ENCODE peak calls at places on chromosomes 6 and 20, in eight cellular contexts. C is HepG2, U is HCT116, L is NT2/D1, A is GM23248, J is MM.1S, W is trophoblast cell, X is IMR-90. N is an unnamed sample.

GRCh38 chr6:122620902-122621301 is 10.7 kb downstream of the PKIB start:
- DNase-seq in X (peak), L (no peak), J (no peak), U (peak), W (no peak), C (peak), A (peak), N (peak)

GRCh38 chr20:18831830-18832229 is 18.2 kb downstream of the SCP2D1 start:
- DNase-seq in W (no peak), X (peak), U (no peak), C (no peak), J (no peak), A (peak), L (no peak), N (peak)

GRCh38 chr6:24910331-24910849 is 25.4 kb downstream of the RIPOR2 start:
- DNase-seq in L (no peak), A (peak), X (no peak), C (no peak), W (no peak), J (no peak), U (no peak), N (peak)

GRCh38 chr6:44269921-44270525 is at the start of gene TMEM151B:
- DNase-seq in X (no peak), J (no peak), C (no peak), A (no peak), W (no peak), U (no peak), L (no peak), N (no peak)

GRCh38 chr6:6885521-6886088 is 222.2 kb upstream of the RREB1 start:
- DNase-seq in L (no peak), W (peak), C (no peak), J (no peak), A (no peak), X (no peak), U (no peak), N (no peak)

GRCh38 chr6:41002168-41002567 is 36.9 kb downstream of the UNC5CL start:
- DNase-seq in C (no peak), W (no peak), U (no peak), X (no peak), L (no peak), J (no peak), A (no peak), N (no peak)

GRCh38 chr6:17107768-17108325 is 6.0 kb downstream of the STMND1 start:
- DNase-seq in U (no peak), L (no peak), W (no peak), J (no peak), A (peak), X (no peak), C (no peak), N (no peak)

GRCh38 chr20:57258055-57258454 is 8.4 kb downstream of the BMP7 start:
- DNase-seq in A (no peak), X (no peak), C (no peak), J (no peak), L (no peak), U (no peak), W (no peak), N (no peak)

GRCh38 chr6:16514249-16514648 is 247.0 kb downstream of the ATXN1 start:
- DNase-seq in X (peak), A (peak), J (no peak), W (peak), U (no peak), L (no peak), C (peak), N (peak)

GRCh38 chr6:32627249-32627648 is 10.0 kb upstream of the HLA-DQA1 start:
- DNase-seq in W (no peak), U (no peak), L (no peak), J (no peak), A (no peak), X (no peak), C (no peak), N (no peak)

GRCh38 chr6:166629628-166630027 is 2.6 kb upstream of the RPS6KA2 start:
- DNase-seq in U (no peak), L (no peak), A (peak), C (no peak), J (no peak), W (no peak), X (peak), N (peak)

GRCh38 chr6:139133272-139133671 is 1.6 kb upstream of the HECA start:
- DNase-seq in X (no peak), A (no peak), W (peak), U (no peak), C (peak), J (peak), L (no peak), N (no peak)

GRCh38 chr20:38640486-38640885 is 38.9 kb downstream of the ARHGAP40 start:
- DNase-seq in X (no peak), A (no peak), J (no peak), W (no peak), C (no peak), L (no peak), U (no peak), N (no peak)

GRCh38 chr20:13312300-13312699 is 91.2 kb downstream of the ISM1 start:
- DNase-seq in J (no peak), C (no peak), A (peak), X (no peak), L (no peak), W (no peak), U (no peak), N (no peak)

GRCh38 chr6:147651249-147652063 is 143.0 kb downstream of the SAMD5 start:
- DNase-seq in X (peak), W (peak), U (no peak), A (no peak), C (no peak), L (peak), J (no peak), N (peak)

GRCh38 chr6:119351005-119351394 is 1.4 kb upstream of the MAN1A1 start:
- DNase-seq in U (peak), J (peak), L (no peak), X (peak), W (no peak), A (peak), C (no peak), N (peak)

GRCh38 chr6:108556864-108557493 is 3.7 kb upstream of the FOXO3 start:
- DNase-seq in L (no peak), U (no peak), J (no peak), X (peak), W (no peak), C (no peak), A (no peak), N (peak)

GRCh38 chr20:37343212-37343993 is 2.5 kb upstream of the SRC start:
- DNase-seq in L (no peak), C (peak), J (no peak), X (no peak), A (no peak), W (no peak), U (no peak), N (no peak)

GRCh38 chr6:81553246-81553645 is 199.2 kb downstream of the TENT5A start:
- DNase-seq in J (no peak), U (no peak), W (no peak), C (no peak), A (peak), L (no peak), X (peak), N (peak)

GRCh38 chr6:10695086-10695657 is 400 bp downstream of the PAK1IP1 start:
- DNase-seq in J (peak), U (no peak), X (peak), C (no peak), A (peak), L (no peak), W (no peak), N (no peak)
- H3K9ac ChIP-seq in J (peak), U (peak), X (peak), C (peak), A (peak), L (peak), W (peak), N (peak)

GRCh38 chr20:63254237-63254535 is at the start of gene NKAIN4:
- DNase-seq in X (no peak), J (no peak), W (no peak), L (no peak), U (no peak), A (no peak), C (no peak), N (no peak)

GRCh38 chr20:63252157-63252780 is 2.0 kb downstream of the NKAIN4 start:
- DNase-seq in X (no peak), U (no peak), L (no peak), W (no peak), C (no peak), J (no peak), A (no peak), N (no peak)

GRCh38 chr20:63254536-63255384 is 497 bp upstream of the NKAIN4 start:
- DNase-seq in A (no peak), L (no peak), U (no peak), W (no peak), C (no peak), X (no peak), J (no peak), N (no peak)

GRCh38 chr20:63253065-63253437 is 1.2 kb downstream of the NKAIN4 start:
- DNase-seq in C (no peak), L (no peak), W (no peak), J (no peak), X (no peak), U (no peak), A (no peak), N (no peak)

GRCh38 chr20:63253438-63254236 is 626 bp downstream of the NKAIN4 start:
- DNase-seq in A (peak), X (no peak), J (no peak), C (no peak), L (peak), U (no peak), W (no peak), N (no peak)
- H3K9ac ChIP-seq in A (no peak), X (no peak), J (no peak), C (no peak), L (peak), U (no peak), W (no peak), N (no peak)

DNA sequence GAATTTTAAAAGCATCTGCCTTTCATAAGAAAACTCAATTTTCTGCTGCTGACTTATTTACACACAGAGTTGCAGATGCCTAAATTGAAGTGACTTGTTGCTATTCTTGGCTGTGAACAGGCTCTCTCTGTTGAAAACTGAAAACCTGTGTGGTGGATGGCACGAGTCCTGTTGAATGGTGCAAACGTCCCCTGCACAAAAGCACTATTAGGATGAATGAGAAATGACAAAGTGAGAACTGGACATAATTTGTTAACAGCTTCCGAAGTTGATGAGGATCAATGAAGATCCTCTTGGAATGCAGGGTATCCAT is 201.7 kb upstream of the PREP start:
- DNase-seq in A (no peak), C (no peak), U (no peak), J (peak), L (no peak), W (no peak), X (no peak), N (no peak)
- H3K9ac ChIP-seq in A (no peak), C (no peak), U (no peak), J (no peak), L (no peak), W (no peak), X (peak), N (no peak)

DNA sequence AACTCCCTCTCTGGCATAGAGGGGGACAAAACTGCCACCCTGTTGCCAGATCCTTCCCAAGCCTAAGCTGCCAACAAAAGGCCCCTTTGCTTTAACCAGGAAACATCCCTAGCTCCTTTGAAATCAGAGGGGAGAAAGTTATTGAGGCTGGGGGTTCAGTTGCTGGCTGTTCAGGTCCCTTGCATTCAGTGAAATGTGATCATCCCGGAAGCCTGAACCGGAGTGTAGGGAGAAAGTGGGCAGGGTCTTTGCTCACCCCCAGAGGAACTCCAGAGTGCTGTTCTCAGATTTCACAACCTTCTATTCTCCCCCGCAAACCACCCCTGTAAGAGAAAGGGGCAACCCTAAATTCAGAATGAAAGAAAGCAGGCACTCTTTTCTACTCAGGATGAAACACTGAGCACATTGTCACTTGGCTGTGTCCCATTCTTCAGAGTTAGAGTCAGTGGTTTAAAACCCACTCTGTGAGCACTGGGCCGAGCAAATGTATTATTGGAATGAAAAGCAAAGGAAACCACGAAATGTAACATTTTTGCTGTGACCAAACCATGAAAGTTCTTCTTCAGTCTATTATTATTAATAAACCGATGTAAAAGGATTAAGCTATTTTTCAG is 139.8 kb downstream of the KHDC1L start:
- DNase-seq in C (no peak), X (peak), W (no peak), U (no peak), A (peak), L (no peak), J (no peak), N (peak)
- H3K9ac ChIP-seq in C (no peak), X (no peak), W (no peak), U (no peak), A (no peak), L (no peak), J (no peak), N (no peak)

GRCh38 chr6:4010682-4011081 is 68.3 kb downstream of the FAM217A start:
- DNase-seq in U (no peak), C (peak), W (no peak), A (no peak), J (no peak), L (no peak), X (no peak), N (no peak)

GRCh38 chr6:4008324-4009047 is 70.5 kb downstream of the FAM217A start:
- DNase-seq in X (peak), C (peak), J (peak), W (peak), L (no peak), A (peak), U (peak), N (peak)

GRCh38 chr6:4012826-4013225 is 66.1 kb downstream of the FAM217A start:
- DNase-seq in L (no peak), W (no peak), C (no peak), X (no peak), U (no peak), J (no peak), A (no peak), N (no peak)

GRCh38 chr6:4010035-4010434 is 68.9 kb downstream of the FAM217A start:
- DNase-seq in C (no peak), J (no peak), X (no peak), A (no peak), W (no peak), U (no peak), L (no peak), N (no peak)

GRCh38 chr6:4009486-4009885 is 69.5 kb downstream of the FAM217A start:
- DNase-seq in X (no peak), A (no peak), J (no peak), U (no peak), L (no peak), C (no peak), W (no peak), N (no peak)
- H3K9ac ChIP-seq in X (no peak), A (no peak), J (no peak), U (no peak), L (no peak), C (no peak), W (no peak), N (no peak)

DNA sequence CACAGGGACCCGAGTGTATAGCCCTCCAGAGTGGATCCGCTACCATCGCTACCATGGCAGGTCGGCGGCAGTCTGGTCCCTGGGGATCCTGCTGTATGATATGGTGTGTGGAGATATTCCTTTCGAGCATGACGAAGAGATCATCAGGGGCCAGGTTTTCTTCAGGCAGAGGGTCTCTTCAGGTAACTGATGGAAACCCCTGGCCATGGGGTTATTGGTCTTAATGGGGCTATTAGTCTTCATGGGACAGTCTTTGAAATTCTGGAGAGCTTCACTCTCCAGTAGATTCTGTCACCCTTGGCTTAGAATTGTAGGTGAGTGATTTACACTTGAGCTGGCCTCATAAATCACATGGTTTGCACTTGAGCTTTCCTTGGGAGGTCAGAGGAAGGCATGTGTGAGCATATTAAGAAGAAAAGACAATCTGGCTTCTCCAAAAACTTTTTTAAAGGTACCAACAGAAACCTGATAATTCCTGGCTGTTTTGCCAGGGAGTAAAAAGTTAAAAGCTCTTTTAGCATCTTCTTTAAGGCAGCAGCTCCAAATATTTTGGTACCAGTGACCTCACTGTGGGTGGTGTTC is 3.1 kb downstream of the PIM1 start:
- DNase-seq in C (no peak), X (no peak), L (no peak), A (no peak), J (no peak), U (no peak), W (no peak), N (no peak)
- H3K9ac ChIP-seq in C (peak), X (no peak), L (no peak), A (peak), J (peak), U (no peak), W (no peak), N (no peak)

GRCh38 chr20:35280523-35280922 is 2.6 kb upstream of the MMP24OS start:
- DNase-seq in W (no peak), C (no peak), X (no peak), J (no peak), L (no peak), U (no peak), A (no peak), N (no peak)

GRCh38 chr20:35281506-35282101 is 3.0 kb downstream of the EIF6 start:
- DNase-seq in X (no peak), A (no peak), J (no peak), W (no peak), C (no peak), L (no peak), U (no peak), N (no peak)

GRCh38 chr20:35279040-35279439 is 1.1 kb upstream of the MMP24OS start:
- DNase-seq in C (no peak), X (peak), L (no peak), U (no peak), J (no peak), A (peak), W (peak), N (no peak)

GRCh38 chr20:35277531-35278395 is at the start of gene MMP24OS:
- DNase-seq in C (no peak), L (peak), W (peak), J (peak), X (peak), U (peak), A (peak), N (peak)

DNA sequence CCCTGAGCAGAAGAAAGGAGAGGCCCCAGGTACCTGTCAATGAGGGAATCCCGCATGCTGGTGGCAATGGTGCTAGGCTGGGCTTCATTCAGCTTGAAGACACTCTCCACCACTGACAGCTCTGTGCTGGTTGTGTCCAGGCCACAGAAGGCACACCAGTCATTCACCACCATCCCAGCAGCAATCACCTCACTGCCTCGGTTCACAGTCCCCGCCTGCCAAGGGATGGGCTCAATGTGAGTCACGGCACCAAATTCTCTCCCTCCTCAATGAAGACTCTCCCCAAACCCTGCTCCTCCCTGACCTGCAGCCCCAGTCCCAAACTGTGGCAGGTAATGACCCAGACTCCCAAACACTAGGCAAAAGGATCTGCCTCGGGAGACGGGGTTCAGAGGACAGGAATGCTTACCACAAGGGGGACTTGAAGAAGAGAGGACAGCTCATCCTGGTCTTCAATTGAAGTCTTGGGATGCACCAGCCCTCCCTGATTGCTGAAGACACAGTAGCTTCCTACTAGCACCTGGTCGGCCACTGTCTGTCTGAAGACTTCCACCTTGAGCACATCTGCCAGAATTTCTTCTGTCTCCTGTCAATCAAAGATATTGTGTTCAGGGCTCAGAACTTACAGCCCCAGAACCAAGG is 1.7 kb upstream of the MMP24OS start:
- DNase-seq in U (no peak), A (no peak), L (no peak), J (no peak), X (no peak), W (peak), C (no peak), N (no peak)
- H3K9ac ChIP-seq in U (peak), A (no peak), L (no peak), J (no peak), X (no peak), W (no peak), C (no peak), N (no peak)